ENCODE peak calls at places on chromosome 9, in six cellular contexts. D is K562, N is HepG2, Z is HCT116, A is GM12878, P is H1. X is an unnamed sample. For H3K36me3, the result is how much of the 10 kb centered on the place peaks cover.

GRCh38 chr9:97304586-97304985 is 2.9 kb upstream of the CCDC180 start:
- DNase-seq in D (no peak), N (no peak), A (no peak), Z (no peak), P (no peak), X (no peak)

GRCh38 chr9:36163049-36163839 is 5.9 kb upstream of the CCIN start:
- DNase-seq in Z (no peak), D (no peak), P (peak), A (no peak), N (peak), X (peak)

GRCh38 chr9:130856474-130856873 is 21.4 kb downstream of the ABL1 start:
- DNase-seq in D (peak), Z (no peak), N (no peak), P (no peak), A (no peak), X (no peak)

GRCh38 chr9:125241863-125242739 is 958 bp upstream of the HSPA5 start:
- DNase-seq in N (no peak), P (no peak), Z (no peak), D (no peak), A (no peak), X (no peak)

GRCh38 chr9:99187311-99187710 is 34.4 kb downstream of the ALG2 start:
- DNase-seq in Z (no peak), P (no peak), N (no peak), D (no peak), A (no peak), X (no peak)

GRCh38 chr9:9117866-9118265 is 1318.3 kb upstream of the DMAC1 start:
- DNase-seq in P (no peak), N (no peak), Z (no peak), D (no peak), A (no peak), X (no peak)

GRCh38 chr9:6864102-6864501 is 106.3 kb downstream of the KDM4C start:
- DNase-seq in D (no peak), N (no peak), A (no peak), Z (no peak), P (no peak), X (no peak)

GRCh38 chr9:93650448-93650847 is 74.1 kb downstream of the PHF2 start:
- DNase-seq in P (no peak), D (no peak), A (no peak), N (no peak), Z (no peak), X (no peak)

GRCh38 chr9:33249087-33249657 is 9.2 kb downstream of the SPINK4 start:
- DNase-seq in Z (no peak), N (no peak), D (no peak), A (no peak), P (no peak), X (no peak)

GRCh38 chr9:16062542-16063240 is 509.8 kb downstream of the CCDC171 start:
- DNase-seq in A (no peak), N (no peak), Z (peak), D (no peak), P (no peak), X (no peak)

GRCh38 chr9:98217255-98217654 is 24.8 kb upstream of the CORO2A start:
- DNase-seq in D (no peak), N (no peak), A (no peak), P (no peak), Z (no peak), X (no peak)

GRCh38 chr9:561430-561829 is 280.1 kb upstream of the DMRT1 start:
- DNase-seq in N (no peak), P (no peak), A (no peak), D (no peak), Z (no peak), X (no peak)

GRCh38 chr9:82223442-82223841 is 234.9 kb downstream of the SPATA31D1 start:
- DNase-seq in Z (no peak), N (no peak), P (no peak), D (no peak), A (no peak), X (no peak)

GRCh38 chr9:126219717-126220116 is 106.9 kb upstream of the MVB12B start:
- DNase-seq in P (peak), A (no peak), Z (no peak), N (no peak), D (no peak), X (no peak)

GRCh38 chr9:12414514-12414913 is 278.7 kb upstream of the TYRP1 start:
- DNase-seq in N (no peak), A (no peak), P (no peak), Z (no peak), D (no peak), X (no peak)

GRCh38 chr9:116005267-116005666 is 148.3 kb upstream of the PAPPA start:
- DNase-seq in P (no peak), Z (no peak), N (no peak), D (no peak), A (no peak), X (no peak)

GRCh38 chr9:112176410-112177010 is 1.4 kb upstream of the SUSD1 start:
- DNase-seq in P (no peak), N (peak), A (no peak), D (no peak), Z (no peak), X (no peak)

GRCh38 chr9:5629312-5630037 is 568 bp downstream of the RIC1 start:
- DNase-seq in D (no peak), Z (no peak), P (no peak), N (no peak), A (no peak), X (no peak)

DNA sequence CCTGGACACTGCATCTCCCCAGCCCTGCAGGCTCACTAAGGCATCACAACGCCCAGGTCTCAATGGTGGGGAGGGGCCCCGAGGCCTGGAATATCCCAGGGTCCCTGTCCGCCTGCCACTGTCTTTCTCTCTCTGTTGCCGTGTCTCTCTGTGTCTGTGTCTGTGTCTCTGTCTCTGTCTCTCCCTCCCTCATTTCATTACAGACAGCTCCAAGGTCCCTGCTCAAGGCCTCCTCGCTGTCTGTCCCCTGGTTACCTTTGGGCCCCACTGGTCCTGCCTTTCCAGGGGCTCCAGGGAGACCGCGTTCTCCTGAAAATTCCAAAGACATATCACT is 3.2 kb downstream of the FCN1 start:
- DNase-seq in D (no peak), N (no peak), Z (no peak), A (no peak), P (no peak), X (no peak)
- TF ChIP-seq ZNF274 in D (no peak), N (no peak), Z (no peak), A (no peak), P (no peak), X (no peak)

GRCh38 chr9:89497978-89498844 is at the start of gene SEMA4D:
- DNase-seq in N (no peak), D (peak), Z (peak), A (no peak), P (peak), X (peak)
- TF ChIP-seq YY1 in N (no peak), D (no peak), Z (peak), A (peak), P (no peak), X (no peak)

GRCh38 chr9:35106343-35106730 is 3.4 kb upstream of the STOML2 start:
- DNase-seq in D (no peak), N (no peak), P (no peak), Z (no peak), A (no peak), X (no peak)
- H3K36me3 ChIP-seq in D (under half), N (under half), P (under half), Z (under half), A (under half), X (half or more)

GRCh38 chr9:88737031-88737430 is 202.1 kb downstream of the NXNL2 start:
- DNase-seq in P (no peak), A (no peak), Z (no peak), N (no peak), D (no peak), X (no peak)

GRCh38 chr9:88730780-88731179 is 195.8 kb downstream of the NXNL2 start:
- DNase-seq in Z (no peak), P (no peak), D (no peak), N (no peak), A (no peak), X (no peak)

GRCh38 chr9:88736136-88736637 is 201.2 kb downstream of the NXNL2 start:
- DNase-seq in N (no peak), D (no peak), Z (no peak), P (no peak), A (no peak), X (no peak)

GRCh38 chr9:88733651-88734470 is 198.9 kb downstream of the NXNL2 start:
- DNase-seq in Z (no peak), A (no peak), P (no peak), N (no peak), D (no peak), X (no peak)

GRCh38 chr9:88732128-88732527 is 197.2 kb downstream of the NXNL2 start:
- DNase-seq in A (no peak), D (no peak), P (no peak), Z (no peak), N (no peak), X (no peak)
- TF ChIP-seq ZNF274 in A (no peak), D (no peak), P (no peak), Z (no peak), N (no peak), X (no peak)

GRCh38 chr9:108316066-108316465 is 539.7 kb downstream of the ACTL7B start:
- DNase-seq in A (no peak), P (no peak), D (no peak), N (no peak), Z (no peak), X (no peak)

DNA sequence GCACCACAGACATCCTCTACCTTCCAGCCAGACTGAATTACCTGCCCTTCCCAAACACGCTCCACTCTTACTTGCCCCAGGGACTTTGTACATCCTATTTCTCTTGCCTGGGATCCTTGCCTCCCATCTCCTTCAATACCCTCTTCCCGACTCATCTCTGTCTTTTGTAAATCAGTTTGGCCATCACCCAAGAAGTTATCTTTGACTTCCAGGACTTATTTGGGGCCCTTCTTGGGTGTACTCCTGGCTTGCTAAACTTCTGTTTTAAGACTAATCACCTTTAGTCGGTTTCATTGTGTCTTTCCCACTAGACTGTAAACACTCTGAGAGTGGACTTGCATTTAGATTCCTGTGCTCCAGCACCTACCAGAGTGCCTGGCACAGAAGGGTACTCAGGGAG is 545.6 kb downstream of the ACTL7B start:
- DNase-seq in N (no peak), Z (no peak), A (no peak), P (no peak), D (no peak), X (no peak)
- TF ChIP-seq YY1 in N (no peak), Z (no peak), A (no peak), P (no peak), D (no peak), X (no peak)

GRCh38 chr9:92310562-92310961 is 14.6 kb downstream of the NOL8 start:
- DNase-seq in A (no peak), P (no peak), N (no peak), D (no peak), Z (no peak), X (no peak)
- H3K36me3 ChIP-seq in A (under half), P (under half), N (under half), D (half or more), Z (under half), X (half or more)

DNA sequence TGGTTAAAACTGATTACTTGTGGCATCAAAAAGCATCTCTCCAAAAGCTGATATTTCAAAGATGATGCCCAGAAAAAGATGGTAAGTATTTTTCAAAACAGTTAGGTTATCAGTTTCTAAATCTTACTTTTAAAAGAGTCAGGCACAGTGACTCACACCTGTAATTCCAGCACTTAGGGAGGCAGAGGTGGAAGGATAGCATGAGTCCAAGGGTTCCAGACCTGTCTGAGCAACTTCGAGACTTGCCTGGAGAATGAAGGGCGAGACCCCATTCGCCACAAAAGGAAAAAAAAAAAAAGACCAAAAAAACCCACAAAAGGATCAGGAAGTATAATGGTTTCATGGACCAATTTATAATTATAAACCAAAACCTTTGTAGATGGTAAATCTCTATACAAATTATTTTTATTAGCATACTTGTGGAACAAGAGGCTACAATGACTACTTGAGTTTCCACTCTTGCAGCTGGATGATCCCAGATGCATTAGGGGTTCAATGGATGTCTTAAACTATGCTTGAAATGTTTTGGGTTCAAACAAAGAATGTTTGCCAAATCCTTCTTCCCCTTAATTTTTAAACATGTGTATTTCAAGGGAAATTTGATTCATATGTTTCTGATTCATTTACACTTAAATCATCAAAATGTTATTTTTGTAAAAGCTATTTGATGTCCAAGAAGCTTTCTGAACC is 96.1 kb downstream of the ADAMTSL1 start:
- DNase-seq in A (no peak), N (no peak), P (no peak), Z (no peak), D (no peak), X (no peak)
- TF ChIP-seq ZNF274 in A (no peak), N (no peak), P (no peak), Z (no peak), D (no peak), X (no peak)

GRCh38 chr9:136278221-136278620 is 25.7 kb downstream of the CCDC187 start:
- DNase-seq in Z (no peak), A (no peak), P (no peak), D (no peak), N (no peak), X (no peak)

GRCh38 chr9:136278894-136279293 is 25.0 kb downstream of the CCDC187 start:
- DNase-seq in Z (no peak), P (no peak), D (no peak), N (no peak), A (no peak), X (no peak)

GRCh38 chr9:136276716-136277115 is 27.2 kb downstream of the CCDC187 start:
- DNase-seq in D (no peak), N (no peak), A (no peak), P (no peak), Z (no peak), X (no peak)

GRCh38 chr9:136279471-136279870 is 24.4 kb downstream of the CCDC187 start:
- DNase-seq in Z (no peak), D (no peak), N (no peak), A (no peak), P (no peak), X (no peak)

DNA sequence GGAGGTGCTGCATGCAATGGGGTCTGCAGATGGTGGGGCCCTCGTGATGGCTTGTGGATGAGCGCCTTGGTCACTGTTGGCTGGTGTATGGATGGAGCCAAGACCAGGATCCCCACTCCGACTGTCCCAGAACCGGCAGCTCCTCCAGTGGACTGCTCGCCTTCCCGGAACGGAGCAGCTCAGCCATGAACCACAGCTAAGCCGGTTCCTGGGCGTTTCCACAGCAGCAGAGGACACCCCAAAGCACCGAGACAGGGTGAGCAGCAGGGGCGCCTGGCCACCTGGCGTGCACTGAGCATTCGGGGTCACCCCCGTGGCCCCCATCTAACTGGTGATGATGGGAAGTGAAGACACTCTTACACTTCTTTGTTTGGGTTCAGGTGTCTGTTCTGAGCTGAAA is 26.1 kb downstream of the CCDC187 start:
- DNase-seq in P (no peak), A (no peak), N (no peak), Z (no peak), D (no peak), X (no peak)
- TF ChIP-seq YY1 in P (no peak), A (no peak), N (no peak), Z (no peak), D (no peak), X (no peak)

GRCh38 chr9:87610200-87611155 is 112.8 kb downstream of the DAPK1 start:
- DNase-seq in P (no peak), A (no peak), N (no peak), D (no peak), Z (no peak), X (no peak)

GRCh38 chr9:87615547-87616148 is 110.3 kb upstream of the CTSL start:
- DNase-seq in N (no peak), A (no peak), P (no peak), Z (no peak), D (no peak), X (peak)

GRCh38 chr9:87614402-87614801 is 111.5 kb upstream of the CTSL start:
- DNase-seq in N (no peak), Z (no peak), P (no peak), A (no peak), D (no peak), X (no peak)

GRCh38 chr9:87612536-87612935 is 113.4 kb upstream of the CTSL start:
- DNase-seq in N (no peak), A (no peak), P (no peak), D (no peak), Z (no peak), X (no peak)

GRCh38 chr9:87613265-87614111 is 112.4 kb upstream of the CTSL start:
- DNase-seq in Z (no peak), A (peak), D (no peak), P (no peak), N (peak), X (no peak)
- H3K36me3 ChIP-seq in Z (under half), A (under half), D (under half), P (under half), N (under half), X (half or more)

GRCh38 chr9:120892177-120892747 is 15.3 kb upstream of the PHF19 start:
- DNase-seq in N (no peak), D (peak), P (no peak), A (peak), Z (no peak), X (no peak)

GRCh38 chr9:120891255-120891954 is 14.4 kb upstream of the PHF19 start:
- DNase-seq in A (no peak), D (peak), P (no peak), N (no peak), Z (no peak), X (no peak)

GRCh38 chr9:120893585-120893857 is 16.5 kb upstream of the PHF19 start:
- DNase-seq in P (no peak), N (no peak), A (no peak), Z (no peak), D (no peak), X (no peak)

GRCh38 chr9:120893917-120894316 is 16.9 kb upstream of the PHF19 start:
- DNase-seq in P (no peak), N (no peak), Z (no peak), D (peak), A (no peak), X (no peak)

DNA sequence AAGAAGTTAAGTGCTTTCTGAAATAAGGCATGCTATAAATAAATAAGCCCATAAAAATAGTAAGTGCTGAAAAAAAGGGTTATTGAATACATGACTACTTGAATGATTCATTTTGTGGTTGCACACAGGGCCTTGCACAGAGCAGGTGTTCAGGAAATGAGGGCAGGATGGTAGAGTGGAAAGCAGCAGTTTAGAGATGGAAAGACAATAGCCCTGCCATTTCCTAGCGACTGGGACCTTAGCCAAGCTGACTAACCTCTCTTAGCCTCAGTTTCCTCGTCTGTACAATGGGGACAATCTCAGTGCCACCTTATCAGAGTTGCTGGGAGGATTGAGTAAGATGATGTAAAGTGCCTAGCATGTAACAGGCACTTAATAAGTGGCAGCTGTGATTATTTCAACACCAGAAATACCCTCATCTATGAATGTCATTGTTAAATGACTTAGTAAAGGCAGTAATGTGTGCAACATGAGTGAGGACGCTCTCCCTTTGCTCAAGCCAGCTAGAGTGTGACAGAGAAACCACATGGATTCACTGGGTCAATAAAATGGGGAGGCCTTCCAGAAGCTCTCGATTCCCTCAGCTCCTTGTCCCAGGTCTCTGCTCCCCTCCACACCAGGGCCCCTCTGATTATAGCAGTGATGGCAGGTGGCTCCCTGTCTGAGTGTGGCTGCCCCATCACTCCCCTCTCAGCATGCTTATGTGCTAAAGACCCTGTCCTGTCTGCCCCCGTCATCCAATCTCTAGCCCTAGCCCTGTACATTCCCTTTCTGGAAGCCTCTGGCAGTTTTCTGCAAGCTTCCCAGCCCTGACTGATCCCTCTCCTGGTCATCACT is 16.0 kb upstream of the PHF19 start:
- DNase-seq in A (no peak), D (peak), N (no peak), Z (no peak), P (no peak), X (no peak)
- TF ChIP-seq ZNF274 in A (no peak), D (no peak), N (no peak), Z (no peak), P (no peak), X (no peak)